ENCODE peak calls at places on chromosomes 13 and 19, in nine cellular contexts. P, J, D, N, S, F, K, Y and Q are unnamed samples.

GRCh38 chr19:38735257-38735686 is 9.0 kb downstream of the CAPN12 start:
- DNase-seq in F (no peak), P (no peak), K (no peak), N (no peak), J (peak), Y (peak), D (no peak), S (peak), Q (no peak)

GRCh38 chr13:102977471-102977870 is 88.7 kb downstream of the SLC10A2 start:
- DNase-seq in N (no peak), J (no peak), P (no peak), D (no peak), F (no peak), K (no peak), Y (no peak), S (no peak), Q (no peak)

GRCh38 chr13:50589139-50589538 is 254.4 kb downstream of the DLEU7 start:
- DNase-seq in S (no peak), F (peak), P (no peak), D (peak), K (no peak), J (no peak), Y (no peak), N (no peak), Q (peak)

GRCh38 chr13:75384881-75385707 is 96.9 kb downstream of the TBC1D4 start:
- DNase-seq in J (no peak), S (no peak), K (no peak), F (no peak), N (peak), P (no peak), Y (no peak), D (no peak), Q (no peak)

GRCh38 chr13:94478913-94479312 is 569 bp downstream of the DCT start:
- DNase-seq in K (no peak), D (no peak), F (no peak), N (no peak), Y (peak), P (no peak), S (no peak), J (no peak), Q (no peak)

GRCh38 chr19:49453757-49454248 is 778 bp downstream of the ALDH16A1 start:
- DNase-seq in P (no peak), Y (no peak), D (no peak), K (no peak), J (no peak), N (no peak), F (no peak), S (no peak), Q (no peak)

GRCh38 chr19:47430041-47430802 is 10.9 kb upstream of the MEIS3 start:
- DNase-seq in J (no peak), P (no peak), S (peak), D (no peak), Y (no peak), K (no peak), F (peak), N (no peak), Q (peak)

GRCh38 chr19:35098413-35099049 is 17.1 kb upstream of the FXYD3 start:
- DNase-seq in J (no peak), D (no peak), F (no peak), K (no peak), N (no peak), S (no peak), Y (no peak), P (no peak), Q (no peak)

GRCh38 chr19:20103091-20103501 is 25.3 kb downstream of the ZNF90 start:
- DNase-seq in Y (no peak), J (no peak), S (no peak), P (no peak), N (no peak), F (peak), D (no peak), K (no peak), Q (no peak)

GRCh38 chr19:430701-431100 is 21.8 kb upstream of the C2CD4C start:
- DNase-seq in D (no peak), K (no peak), J (no peak), N (no peak), S (no peak), Y (no peak), P (no peak), F (no peak), Q (no peak)

GRCh38 chr13:46040763-46041162 is 11.8 kb downstream of the ZC3H13 start:
- DNase-seq in P (no peak), Y (no peak), F (no peak), K (no peak), J (no peak), N (no peak), D (no peak), S (no peak), Q (no peak)

GRCh38 chr13:61415749-61416148 is at the start of gene PCDH20:
- DNase-seq in Y (no peak), P (no peak), K (no peak), S (no peak), J (no peak), F (no peak), D (no peak), N (no peak), Q (no peak)

GRCh38 chr19:18975011-18975410 is 34.0 kb upstream of the HOMER3 start:
- DNase-seq in S (no peak), Y (no peak), D (no peak), K (no peak), P (no peak), F (no peak), J (no peak), N (no peak), Q (no peak)

GRCh38 chr19:15507068-15508034 is 974 bp upstream of the CYP4F22 start:
- DNase-seq in Y (no peak), N (no peak), S (no peak), P (no peak), J (no peak), F (no peak), K (no peak), D (no peak), Q (no peak)

GRCh38 chr13:36713842-36714241 is 40.0 kb downstream of the SERTM1 start:
- DNase-seq in S (no peak), D (no peak), Y (no peak), N (no peak), J (no peak), F (no peak), K (no peak), P (no peak), Q (peak)

GRCh38 chr19:19105365-19106060 is 32.8 kb downstream of the TMEM161A start:
- DNase-seq in F (peak), N (no peak), J (peak), Y (no peak), S (no peak), P (no peak), D (no peak), K (no peak), Q (peak)

GRCh38 chr13:20719783-20720182 is 16.3 kb downstream of the IL17D start:
- DNase-seq in J (no peak), Y (no peak), K (no peak), N (no peak), F (no peak), S (no peak), P (no peak), D (no peak), Q (no peak)

GRCh38 chr19:39499082-39499642 is 415 bp downstream of the DLL3 start:
- DNase-seq in S (peak), K (no peak), D (no peak), J (no peak), F (no peak), P (no peak), N (peak), Y (peak), Q (peak)

GRCh38 chr19:12641456-12641855 is 25.1 kb downstream of the MAN2B1 start:
- DNase-seq in Y (no peak), N (no peak), D (no peak), S (no peak), J (no peak), F (no peak), K (no peak), P (no peak), Q (no peak)

GRCh38 chr13:79637086-79637763 is 156.3 kb downstream of the NDFIP2 start:
- DNase-seq in J (no peak), Y (no peak), K (no peak), S (no peak), P (no peak), N (peak), D (no peak), F (no peak), Q (peak)

GRCh38 chr19:6041991-6042421 is 64.1 kb upstream of the RANBP3 start:
- DNase-seq in J (no peak), S (no peak), N (no peak), D (no peak), Y (no peak), K (peak), F (no peak), P (no peak), Q (no peak)

GRCh38 chr19:51600940-51601575 is 29.1 kb downstream of the SIGLEC5 start:
- DNase-seq in S (no peak), D (no peak), F (no peak), P (no peak), Y (no peak), J (no peak), N (no peak), K (no peak), Q (no peak)

GRCh38 chr13:88217372-88217771 is 546.2 kb downstream of the SLITRK5 start:
- DNase-seq in P (no peak), N (no peak), D (no peak), J (no peak), Y (no peak), F (no peak), S (no peak), K (no peak), Q (no peak)